ENCODE peak calls at places on chromosomes 13 and 19, in four cellular contexts. K is nucleus accumbens, V is hypothalamus, I is OCI-M1. D is an unnamed sample.

GRCh38 chr13:94968040-94968756 is 255.9 kb upstream of the SOX21 start:
- DNase-seq in K (peak; percentile 59), V (peak; percentile 65), I (no peak), D (no peak)

GRCh38 chr19:49665301-49666119 is at the start of the genes BCL2L12 and IRF3:
- DNase-seq in K (peak; percentile 92), V (peak; percentile 94), I (peak; percentile 99), D (peak; percentile 99)

GRCh38 chr13:75465236-75465635 is 16.7 kb downstream of the TBC1D4 start:
- DNase-seq in K (no peak), V (no peak), I (no peak), D (no peak)

GRCh38 chr13:99380921-99381645 is 73.9 kb upstream of the GPR183 start:
- DNase-seq in K (no peak), V (no peak), I (no peak), D (no peak)

GRCh38 chr13:58239774-58240268 is 608.3 kb downstream of the PCDH17 start:
- DNase-seq in K (no peak), V (no peak), I (no peak), D (no peak)

GRCh38 chr13:113663934-113664333 is 3.1 kb upstream of the GRK1 start:
- DNase-seq in K (no peak), V (no peak), I (no peak), D (no peak)

GRCh38 chr19:1591421-1592022 is 1.1 kb downstream of the MBD3 start:
- DNase-seq in K (no peak), V (peak; percentile 9), I (no peak), D (no peak)

GRCh38 chr19:33064117-33064777 is 441 bp downstream of the RHPN2 start:
- DNase-seq in K (no peak), V (peak; percentile 39), I (no peak), D (no peak)

GRCh38 chr13:72842991-72843390 is 61.1 kb downstream of the PIBF1 start:
- DNase-seq in K (no peak), V (no peak), I (no peak), D (no peak)

GRCh38 chr13:35478384-35479222 is 2.1 kb upstream of the MAB21L1 start:
- DNase-seq in K (no peak), V (no peak), I (no peak), D (no peak)

GRCh38 chr13:63198076-63198475 is 1782.4 kb upstream of the PCDH20 start:
- DNase-seq in K (no peak), V (no peak), I (no peak), D (no peak)

GRCh38 chr19:48553676-48554384 is 1.9 kb downstream of the SULT2B1 start:
- DNase-seq in K (no peak), V (no peak), I (peak; percentile 74), D (peak; percentile 54)

GRCh38 chr13:97884707-97885468 is 68.6 kb upstream of the IPO5 start:
- DNase-seq in K (no peak), V (no peak), I (no peak), D (no peak)

GRCh38 chr13:111341886-111342285 is 21.4 kb downstream of the TEX29 start:
- DNase-seq in K (no peak), V (no peak), I (no peak), D (no peak)

GRCh38 chr13:110450016-110450900 is 111.3 kb downstream of the RAB20 start:
- DNase-seq in K (no peak), V (no peak), I (no peak), D (no peak)

GRCh38 chr13:36031490-36031889 is 99.7 kb downstream of the DCLK1 start:
- DNase-seq in K (no peak), V (no peak), I (no peak), D (no peak)

GRCh38 chr13:73465629-73465974 is 406.8 kb downstream of the KLF5 start:
- DNase-seq in K (no peak), V (no peak), I (peak; percentile 91), D (no peak)

GRCh38 chr19:6481541-6482342 is at the start of gene DENND1C:
- DNase-seq in K (no peak), V (peak; percentile 33), I (no peak), D (peak; percentile 73)

GRCh38 chr19:49347835-49348234 is 12.6 kb downstream of the CD37 start:
- DNase-seq in K (no peak), V (no peak), I (peak; percentile 45), D (peak; percentile 55)

GRCh38 chr19:44512326-44513298 is 12.3 kb upstream of the ZNF180 start:
- DNase-seq in K (no peak), V (no peak), I (peak; percentile 79), D (peak; percentile 68)

GRCh38 chr19:17703823-17704463 is 15.3 kb upstream of the MAP1S start:
- DNase-seq in K (peak; percentile 33), V (peak; percentile 26), I (peak; percentile 70), D (peak; percentile 23)

GRCh38 chr13:79423801-79424642 is 18.0 kb upstream of the RBM26 start:
- DNase-seq in K (no peak), V (no peak), I (peak; percentile 82), D (peak; percentile 56)

GRCh38 chr19:17686592-17687042 is 1.5 kb downstream of the UNC13A start:
- DNase-seq in K (no peak), V (no peak), I (no peak), D (no peak)

GRCh38 chr19:17306285-17306714 is 628 bp downstream of the MRPL34 start:
- DNase-seq in K (no peak), V (no peak), I (peak; percentile 80), D (no peak)

GRCh38 chr19:1401138-1401888 is at the start of gene GAMT:
- DNase-seq in K (peak; percentile 36), V (peak; percentile 31), I (peak; percentile 10), D (peak; percentile 23)

GRCh38 chr13:73428137-73428536 is 369.3 kb downstream of the KLF5 start:
- DNase-seq in K (no peak), V (no peak), I (no peak), D (no peak)

GRCh38 chr19:34998777-34999497 is 1.2 kb upstream of the GRAMD1A start:
- DNase-seq in K (no peak), V (no peak), I (no peak), D (no peak)

GRCh38 chr19:35618857-35619256 is 6.3 kb downstream of the HAUS5 start:
- DNase-seq in K (no peak), V (no peak), I (no peak), D (no peak)

GRCh38 chr19:41991025-41991424 is 3.0 kb downstream of the ATP1A3 start:
- DNase-seq in K (no peak), V (no peak), I (no peak), D (no peak)

GRCh38 chr19:16899566-16900075 is 10.8 kb downstream of the F2RL3 start:
- DNase-seq in K (no peak), V (no peak), I (peak; percentile 84), D (peak; percentile 78)

GRCh38 chr13:33633701-33634525 is 184.0 kb upstream of the RFC3 start:
- DNase-seq in K (no peak), V (peak; percentile 11), I (no peak), D (no peak)

GRCh38 chr19:50870417-50871089 is 2.7 kb upstream of the KLK2 start:
- DNase-seq in K (no peak), V (no peak), I (no peak), D (no peak)

GRCh38 chr13:31081316-31081715 is 80.4 kb downstream of the HSPH1 start:
- DNase-seq in K (no peak), V (no peak), I (no peak), D (no peak)

GRCh38 chr19:38073806-38074685 is 150.0 kb downstream of the DPF1 start:
- DNase-seq in K (no peak), V (no peak), I (no peak), D (peak; percentile 88)

GRCh38 chr19:32828643-32829344 is 40.8 kb downstream of the SLC7A9 start:
- DNase-seq in K (no peak), V (no peak), I (no peak), D (no peak)

GRCh38 chr19:43639507-43640423 is at the start of gene CADM4:
- DNase-seq in K (peak; percentile 41), V (peak; percentile 74), I (peak; percentile 25), D (no peak)

GRCh38 chr13:100396771-100397170 is 191.8 kb downstream of the GGACT start:
- DNase-seq in K (no peak), V (no peak), I (no peak), D (no peak)